ENCODE peak calls at places on chromosomes 5 and 9, in ten cellular contexts. One of them, this sample, is unnamed.
A peak's percentile ranks its signal among the peaks of the same experiment; 100 is the strongest.

GRCh38 chr5:149152317-149152746 is 11.0 kb downstream of the ABLIM3 start:
- DNase-seq in sigmoid colon: no peak
- DNase-seq in right lobe of liver: no peak
- DNase-seq in mesenchymal stem cell: peak; percentile 58
- DNase-seq in MM.1S: no peak
- DNase-seq in GM23338: no peak
- DNase-seq in OCI-LY7: no peak
- DNase-seq in CD4-positive, CD25-positive, alpha-beta regulatory T cell: no peak
- DNase-seq in A549: peak; percentile 44
- DNase-seq in ovary: no peak
- DNase-seq in this sample: no peak

GRCh38 chr9:26012797-26013594 is 334.8 kb upstream of the TUSC1 start:
- DNase-seq in sigmoid colon: no peak
- DNase-seq in A549: no peak
- DNase-seq in GM23338: no peak
- DNase-seq in OCI-LY7: no peak
- DNase-seq in CD4-positive, CD25-positive, alpha-beta regulatory T cell: no peak
- DNase-seq in mesenchymal stem cell: peak; percentile 80
- DNase-seq in right lobe of liver: no peak
- DNase-seq in MM.1S: no peak
- DNase-seq in ovary: no peak
- DNase-seq in this sample: no peak

GRCh38 chr5:72282878-72283277 is 37.2 kb downstream of the MRPS27 start:
- DNase-seq in sigmoid colon: no peak
- DNase-seq in OCI-LY7: no peak
- DNase-seq in A549: no peak
- DNase-seq in mesenchymal stem cell: peak; percentile 60
- DNase-seq in right lobe of liver: no peak
- DNase-seq in ovary: no peak
- DNase-seq in MM.1S: no peak
- DNase-seq in CD4-positive, CD25-positive, alpha-beta regulatory T cell: no peak
- DNase-seq in GM23338: no peak
- DNase-seq in this sample: no peak

GRCh38 chr5:66498791-66499207 is 97.4 kb upstream of the MAST4 start:
- DNase-seq in CD4-positive, CD25-positive, alpha-beta regulatory T cell: no peak
- DNase-seq in MM.1S: no peak
- DNase-seq in sigmoid colon: no peak
- DNase-seq in mesenchymal stem cell: no peak
- DNase-seq in right lobe of liver: no peak
- DNase-seq in A549: no peak
- DNase-seq in OCI-LY7: no peak
- DNase-seq in ovary: no peak
- DNase-seq in GM23338: peak; percentile 11
- DNase-seq in this sample: peak; percentile 41

GRCh38 chr5:132254321-132254977 is 3.0 kb upstream of the PDLIM4 start:
- DNase-seq in CD4-positive, CD25-positive, alpha-beta regulatory T cell: no peak
- DNase-seq in GM23338: no peak
- DNase-seq in sigmoid colon: peak; percentile 72
- DNase-seq in right lobe of liver: no peak
- DNase-seq in A549: no peak
- DNase-seq in MM.1S: no peak
- DNase-seq in mesenchymal stem cell: no peak
- DNase-seq in ovary: peak; percentile 68
- DNase-seq in OCI-LY7: no peak
- DNase-seq in this sample: no peak

GRCh38 chr5:149433524-149434131 is 54.5 kb upstream of the IL17B start:
- DNase-seq in CD4-positive, CD25-positive, alpha-beta regulatory T cell: no peak
- DNase-seq in GM23338: no peak
- DNase-seq in mesenchymal stem cell: peak; percentile 86
- DNase-seq in right lobe of liver: no peak
- DNase-seq in A549: no peak
- DNase-seq in ovary: peak; percentile 67
- DNase-seq in MM.1S: no peak
- DNase-seq in sigmoid colon: peak; percentile 91
- DNase-seq in OCI-LY7: peak; percentile 22
- DNase-seq in this sample: no peak

GRCh38 chr9:113631093-113631765 is 167.7 kb downstream of the RGS3 start:
- DNase-seq in MM.1S: no peak
- DNase-seq in sigmoid colon: peak; percentile 40
- DNase-seq in OCI-LY7: no peak
- DNase-seq in right lobe of liver: no peak
- DNase-seq in A549: no peak
- DNase-seq in GM23338: no peak
- DNase-seq in mesenchymal stem cell: no peak
- DNase-seq in CD4-positive, CD25-positive, alpha-beta regulatory T cell: no peak
- DNase-seq in ovary: peak; percentile 19
- DNase-seq in this sample: peak; percentile 48

GRCh38 chr5:81140942-81141341 is 92.2 kb upstream of the CKMT2 start:
- DNase-seq in MM.1S: no peak
- DNase-seq in right lobe of liver: no peak
- DNase-seq in ovary: peak; percentile 47
- DNase-seq in GM23338: no peak
- DNase-seq in mesenchymal stem cell: peak; percentile 26
- DNase-seq in sigmoid colon: no peak
- DNase-seq in CD4-positive, CD25-positive, alpha-beta regulatory T cell: no peak
- DNase-seq in OCI-LY7: no peak
- DNase-seq in A549: no peak
- DNase-seq in this sample: peak; percentile 36

GRCh38 chr5:179303801-179304200 is 41.5 kb downstream of the ADAMTS2 start:
- DNase-seq in OCI-LY7: no peak
- DNase-seq in right lobe of liver: peak; percentile 25
- DNase-seq in A549: no peak
- DNase-seq in ovary: peak; percentile 14
- DNase-seq in GM23338: no peak
- DNase-seq in CD4-positive, CD25-positive, alpha-beta regulatory T cell: no peak
- DNase-seq in MM.1S: no peak
- DNase-seq in sigmoid colon: peak; percentile 28
- DNase-seq in mesenchymal stem cell: no peak
- DNase-seq in this sample: no peak

GRCh38 chr5:179301796-179302195 is 43.5 kb downstream of the ADAMTS2 start:
- DNase-seq in A549: no peak
- DNase-seq in GM23338: no peak
- DNase-seq in sigmoid colon: peak; percentile 62
- DNase-seq in MM.1S: no peak
- DNase-seq in right lobe of liver: peak; percentile 55
- DNase-seq in OCI-LY7: no peak
- DNase-seq in CD4-positive, CD25-positive, alpha-beta regulatory T cell: no peak
- DNase-seq in ovary: peak; percentile 35
- DNase-seq in mesenchymal stem cell: no peak
- DNase-seq in this sample: no peak

GRCh38 chr5:179300834-179301233 is 44.4 kb downstream of the ADAMTS2 start:
- DNase-seq in GM23338: no peak
- DNase-seq in ovary: peak; percentile 60
- DNase-seq in mesenchymal stem cell: no peak
- DNase-seq in A549: no peak
- DNase-seq in CD4-positive, CD25-positive, alpha-beta regulatory T cell: no peak
- DNase-seq in OCI-LY7: no peak
- DNase-seq in right lobe of liver: peak; percentile 49
- DNase-seq in sigmoid colon: peak; percentile 78
- DNase-seq in MM.1S: no peak
- DNase-seq in this sample: no peak

GRCh38 chr5:179301376-179301775 is 43.9 kb downstream of the ADAMTS2 start:
- DNase-seq in MM.1S: no peak
- DNase-seq in right lobe of liver: no peak
- DNase-seq in GM23338: no peak
- DNase-seq in A549: no peak
- DNase-seq in OCI-LY7: no peak
- DNase-seq in sigmoid colon: peak; percentile 33
- DNase-seq in CD4-positive, CD25-positive, alpha-beta regulatory T cell: no peak
- DNase-seq in ovary: peak; percentile 12
- DNase-seq in mesenchymal stem cell: no peak
- DNase-seq in this sample: no peak

DNA sequence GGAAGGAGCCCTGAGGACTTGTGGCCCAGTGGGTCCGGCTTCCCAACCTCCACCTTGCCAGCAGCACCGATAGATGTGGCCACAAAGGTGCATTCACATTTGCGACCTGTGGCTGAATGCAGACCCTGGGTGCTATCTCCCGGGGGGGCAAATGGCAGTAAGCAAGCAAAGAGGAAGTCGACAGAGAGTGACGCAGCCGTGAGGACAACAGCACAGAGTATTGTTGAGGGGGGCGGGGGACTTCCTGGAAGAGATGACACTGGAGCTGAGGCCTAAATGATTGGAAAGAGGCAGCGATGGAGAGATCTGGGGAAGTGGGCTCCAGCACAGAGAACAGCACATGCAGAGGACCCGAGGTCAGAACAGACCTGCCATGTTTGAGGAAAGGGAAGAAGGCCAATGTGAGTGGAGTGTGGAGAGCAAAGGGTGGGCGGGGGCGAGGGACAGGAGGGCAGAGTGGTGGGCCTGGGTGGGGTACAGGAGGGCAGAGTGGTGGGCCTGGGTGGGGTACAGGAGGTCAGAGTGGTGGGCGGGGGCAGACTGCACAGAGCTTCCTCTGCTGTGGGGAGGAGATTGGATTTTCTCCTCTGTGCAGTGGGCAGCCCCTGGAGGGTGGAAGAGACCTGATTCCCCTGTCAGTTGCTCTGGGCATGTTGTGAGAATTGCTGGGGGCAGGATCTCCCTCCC is 42.6 kb downstream of the ADAMTS2 start:
- DNase-seq in OCI-LY7: no peak
- DNase-seq in GM23338: no peak
- DNase-seq in CD4-positive, CD25-positive, alpha-beta regulatory T cell: no peak
- DNase-seq in sigmoid colon: peak; percentile 56
- DNase-seq in right lobe of liver: peak; percentile 52
- DNase-seq in ovary: peak; percentile 29
- DNase-seq in mesenchymal stem cell: no peak
- DNase-seq in MM.1S: no peak
- DNase-seq in A549: no peak
- DNase-seq in this sample: no peak
- H3K4me1 ChIP-seq in OCI-LY7: no peaks in the 10 kb centered on the region
- H3K4me1 ChIP-seq in GM23338: no peaks in the 10 kb centered on the region
- H3K4me1 ChIP-seq in CD4-positive, CD25-positive, alpha-beta regulatory T cell: no peaks in the 10 kb centered on the region
- H3K4me1 ChIP-seq in sigmoid colon: peaks cover 13% of the 10 kb centered on the region
- H3K4me1 ChIP-seq in right lobe of liver: no peaks in the 10 kb centered on the region
- H3K4me1 ChIP-seq in ovary: peaks cover 8% of the 10 kb centered on the region
- H3K4me1 ChIP-seq in mesenchymal stem cell: no peaks in the 10 kb centered on the region
- H3K4me1 ChIP-seq in MM.1S: no peaks in the 10 kb centered on the region
- H3K4me1 ChIP-seq in A549: no peaks in the 10 kb centered on the region
- H3K4me1 ChIP-seq in this sample: no peaks in the 10 kb centered on the region

GRCh38 chr5:170440771-170441370 is 51.7 kb upstream of the KCNMB1 start:
- DNase-seq in ovary: no peak
- DNase-seq in A549: no peak
- DNase-seq in MM.1S: no peak
- DNase-seq in mesenchymal stem cell: no peak
- DNase-seq in CD4-positive, CD25-positive, alpha-beta regulatory T cell: no peak
- DNase-seq in right lobe of liver: no peak
- DNase-seq in sigmoid colon: no peak
- DNase-seq in OCI-LY7: no peak
- DNase-seq in GM23338: no peak
- DNase-seq in this sample: no peak
- H3K4me1 ChIP-seq in ovary: no peaks in the 10 kb centered on the region
- H3K4me1 ChIP-seq in A549: no peaks in the 10 kb centered on the region
- H3K4me1 ChIP-seq in MM.1S: no peaks in the 10 kb centered on the region
- H3K4me1 ChIP-seq in mesenchymal stem cell: peaks cover 8% of the 10 kb centered on the region
- H3K4me1 ChIP-seq in CD4-positive, CD25-positive, alpha-beta regulatory T cell: no peaks in the 10 kb centered on the region
- H3K4me1 ChIP-seq in right lobe of liver: no peaks in the 10 kb centered on the region
- H3K4me1 ChIP-seq in sigmoid colon: no peaks in the 10 kb centered on the region
- H3K4me1 ChIP-seq in OCI-LY7: no peaks in the 10 kb centered on the region
- H3K4me1 ChIP-seq in GM23338: peaks cover 7% of the 10 kb centered on the region
- H3K4me1 ChIP-seq in this sample: no peaks in the 10 kb centered on the region

GRCh38 chr5:2886531-2886930 is 135.1 kb upstream of the IRX2 start:
- DNase-seq in mesenchymal stem cell: no peak
- DNase-seq in CD4-positive, CD25-positive, alpha-beta regulatory T cell: no peak
- DNase-seq in MM.1S: no peak
- DNase-seq in OCI-LY7: no peak
- DNase-seq in GM23338: no peak
- DNase-seq in A549: no peak
- DNase-seq in right lobe of liver: no peak
- DNase-seq in ovary: no peak
- DNase-seq in sigmoid colon: no peak
- DNase-seq in this sample: no peak

GRCh38 chr5:2879701-2880100 is 128.2 kb upstream of the IRX2 start:
- DNase-seq in sigmoid colon: no peak
- DNase-seq in MM.1S: peak; percentile 12
- DNase-seq in mesenchymal stem cell: no peak
- DNase-seq in OCI-LY7: no peak
- DNase-seq in right lobe of liver: no peak
- DNase-seq in CD4-positive, CD25-positive, alpha-beta regulatory T cell: no peak
- DNase-seq in A549: no peak
- DNase-seq in ovary: no peak
- DNase-seq in GM23338: peak; percentile 13
- DNase-seq in this sample: no peak

GRCh38 chr5:2887401-2888348 is 136.2 kb upstream of the IRX2 start:
- DNase-seq in GM23338: no peak
- DNase-seq in MM.1S: no peak
- DNase-seq in sigmoid colon: peak; percentile 36
- DNase-seq in ovary: no peak
- DNase-seq in CD4-positive, CD25-positive, alpha-beta regulatory T cell: no peak
- DNase-seq in OCI-LY7: no peak
- DNase-seq in mesenchymal stem cell: no peak
- DNase-seq in right lobe of liver: no peak
- DNase-seq in A549: no peak
- DNase-seq in this sample: no peak

GRCh38 chr5:2888520-2889060 is 137.1 kb upstream of the IRX2 start:
- DNase-seq in right lobe of liver: no peak
- DNase-seq in GM23338: no peak
- DNase-seq in MM.1S: no peak
- DNase-seq in OCI-LY7: no peak
- DNase-seq in CD4-positive, CD25-positive, alpha-beta regulatory T cell: no peak
- DNase-seq in ovary: no peak
- DNase-seq in A549: no peak
- DNase-seq in mesenchymal stem cell: no peak
- DNase-seq in sigmoid colon: no peak
- DNase-seq in this sample: no peak

DNA sequence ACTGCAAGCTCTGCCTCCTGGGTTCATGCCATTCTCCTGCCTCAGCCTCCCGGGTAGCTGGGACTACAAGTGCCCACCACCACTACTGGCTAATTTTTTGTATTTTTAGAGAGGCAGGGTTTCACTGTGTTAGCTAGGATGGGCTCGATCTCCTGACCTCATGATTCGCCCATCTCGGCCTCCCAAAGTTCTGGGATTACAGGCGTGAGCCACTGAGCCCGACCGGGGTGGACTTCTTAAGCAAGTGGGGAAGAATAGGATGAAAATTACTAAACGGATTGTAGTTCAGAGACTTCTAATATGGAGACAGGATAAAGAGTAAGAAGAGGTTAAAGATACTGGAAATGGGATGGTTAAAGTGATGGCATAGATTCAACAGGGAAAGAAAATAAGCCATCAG is 132.3 kb upstream of the IRX2 start:
- DNase-seq in MM.1S: no peak
- DNase-seq in sigmoid colon: peak; percentile 10
- DNase-seq in ovary: no peak
- DNase-seq in CD4-positive, CD25-positive, alpha-beta regulatory T cell: no peak
- DNase-seq in A549: no peak
- DNase-seq in GM23338: no peak
- DNase-seq in mesenchymal stem cell: no peak
- DNase-seq in right lobe of liver: no peak
- DNase-seq in OCI-LY7: no peak
- DNase-seq in this sample: no peak
- H3K4me1 ChIP-seq in MM.1S: no peaks in the 10 kb centered on the region
- H3K4me1 ChIP-seq in sigmoid colon: no peaks in the 10 kb centered on the region
- H3K4me1 ChIP-seq in ovary: no peaks in the 10 kb centered on the region
- H3K4me1 ChIP-seq in CD4-positive, CD25-positive, alpha-beta regulatory T cell: no peaks in the 10 kb centered on the region
- H3K4me1 ChIP-seq in A549: no peaks in the 10 kb centered on the region
- H3K4me1 ChIP-seq in GM23338: peaks cover 3% of the 10 kb centered on the region
- H3K4me1 ChIP-seq in mesenchymal stem cell: no peaks in the 10 kb centered on the region
- H3K4me1 ChIP-seq in right lobe of liver: no peaks in the 10 kb centered on the region
- H3K4me1 ChIP-seq in OCI-LY7: no peaks in the 10 kb centered on the region
- H3K4me1 ChIP-seq in this sample: no peaks in the 10 kb centered on the region

GRCh38 chr9:127562841-127563523 is 49.1 kb upstream of the STXBP1 start:
- DNase-seq in MM.1S: no peak
- DNase-seq in GM23338: no peak
- DNase-seq in right lobe of liver: no peak
- DNase-seq in A549: peak; percentile 71
- DNase-seq in mesenchymal stem cell: peak; percentile 97
- DNase-seq in OCI-LY7: no peak
- DNase-seq in sigmoid colon: no peak
- DNase-seq in ovary: peak; percentile 60
- DNase-seq in CD4-positive, CD25-positive, alpha-beta regulatory T cell: no peak
- DNase-seq in this sample: no peak

GRCh38 chr9:127563579-127563978 is 48.5 kb upstream of the STXBP1 start:
- DNase-seq in mesenchymal stem cell: no peak
- DNase-seq in CD4-positive, CD25-positive, alpha-beta regulatory T cell: no peak
- DNase-seq in sigmoid colon: no peak
- DNase-seq in ovary: no peak
- DNase-seq in A549: no peak
- DNase-seq in MM.1S: no peak
- DNase-seq in GM23338: no peak
- DNase-seq in right lobe of liver: no peak
- DNase-seq in OCI-LY7: no peak
- DNase-seq in this sample: no peak

GRCh38 chr9:127561491-127562270 is 50.4 kb upstream of the STXBP1 start:
- DNase-seq in ovary: peak; percentile 84
- DNase-seq in sigmoid colon: peak; percentile 95
- DNase-seq in OCI-LY7: no peak
- DNase-seq in CD4-positive, CD25-positive, alpha-beta regulatory T cell: no peak
- DNase-seq in GM23338: peak; percentile 41
- DNase-seq in A549: peak; percentile 93
- DNase-seq in mesenchymal stem cell: peak; percentile 100
- DNase-seq in right lobe of liver: no peak
- DNase-seq in MM.1S: no peak
- DNase-seq in this sample: peak; percentile 97

GRCh38 chr9:127565231-127565630 is 46.8 kb upstream of the STXBP1 start:
- DNase-seq in sigmoid colon: no peak
- DNase-seq in OCI-LY7: no peak
- DNase-seq in A549: no peak
- DNase-seq in CD4-positive, CD25-positive, alpha-beta regulatory T cell: no peak
- DNase-seq in GM23338: no peak
- DNase-seq in mesenchymal stem cell: no peak
- DNase-seq in MM.1S: no peak
- DNase-seq in ovary: no peak
- DNase-seq in right lobe of liver: no peak
- DNase-seq in this sample: no peak

DNA sequence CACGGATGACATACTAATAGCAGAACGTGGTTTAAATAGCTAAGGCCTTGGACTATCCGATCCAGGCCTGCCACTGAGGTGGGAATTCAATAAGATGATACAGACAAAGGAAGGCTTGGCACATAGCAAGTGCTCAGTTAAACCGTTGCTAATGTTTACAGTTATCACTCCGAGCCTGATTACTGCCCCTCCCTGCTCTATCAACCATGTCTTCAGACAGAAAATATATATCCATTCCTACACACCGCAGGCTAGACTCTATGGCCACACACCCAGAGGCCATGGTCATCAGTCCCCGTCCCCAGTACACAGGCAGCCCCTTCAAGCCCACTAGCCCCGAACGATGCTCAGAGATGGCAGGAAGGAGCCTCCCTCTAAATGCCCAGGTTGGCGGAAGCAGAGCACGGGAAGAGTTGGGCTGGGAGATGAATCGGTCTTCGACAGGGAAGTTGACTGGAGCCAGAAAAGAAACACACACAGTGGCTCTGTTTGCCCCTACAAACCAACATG is 49.8 kb upstream of the STXBP1 start:
- DNase-seq in ovary: no peak
- DNase-seq in CD4-positive, CD25-positive, alpha-beta regulatory T cell: no peak
- DNase-seq in mesenchymal stem cell: no peak
- DNase-seq in MM.1S: no peak
- DNase-seq in OCI-LY7: no peak
- DNase-seq in right lobe of liver: no peak
- DNase-seq in A549: no peak
- DNase-seq in sigmoid colon: no peak
- DNase-seq in GM23338: no peak
- DNase-seq in this sample: no peak
- H3K4me1 ChIP-seq in ovary: peaks cover 36% of the 10 kb centered on the region
- H3K4me1 ChIP-seq in CD4-positive, CD25-positive, alpha-beta regulatory T cell: peaks cover 31% of the 10 kb centered on the region
- H3K4me1 ChIP-seq in mesenchymal stem cell: peaks cover 67% of the 10 kb centered on the region
- H3K4me1 ChIP-seq in MM.1S: peaks cover 3% of the 10 kb centered on the region
- H3K4me1 ChIP-seq in OCI-LY7: peaks cover 7% of the 10 kb centered on the region
- H3K4me1 ChIP-seq in right lobe of liver: peaks cover 14% of the 10 kb centered on the region
- H3K4me1 ChIP-seq in A549: peaks cover 94% of the 10 kb centered on the region
- H3K4me1 ChIP-seq in sigmoid colon: peaks cover 75% of the 10 kb centered on the region
- H3K4me1 ChIP-seq in GM23338: peaks cover 24% of the 10 kb centered on the region
- H3K4me1 ChIP-seq in this sample: peaks cover 38% of the 10 kb centered on the region

This sample was measured in SJCRH30.